ENCODE peak calls at places on chromosomes 12 and 14, in seven cellular contexts. K is NCI-H345, N is choroid plexus epithelial cell, R is spleen, M is AG04449, Z is esophagus muscularis mucosa, C is NCI-H524. A is an unnamed sample.

GRCh38 chr12:27779416-27779815 is 617 bp upstream of the KLHL42 start:
- DNase-seq in C (peak; percentile 26), M (no peak), Z (no peak), N (peak; percentile 9), R (peak; percentile 77), K (peak; percentile 25), A (no peak)

GRCh38 chr12:81369175-81369574 is 291.3 kb downstream of the ACSS3 start:
- DNase-seq in Z (no peak), C (no peak), M (no peak), K (no peak), R (no peak), N (no peak), A (no peak)

GRCh38 chr14:76462330-76462729 is 86.4 kb downstream of the ESRRB start:
- DNase-seq in C (no peak), M (no peak), K (no peak), N (no peak), Z (no peak), R (no peak), A (no peak)

GRCh38 chr12:55142896-55143870 is 17.0 kb downstream of the OR9K2 start:
- DNase-seq in M (no peak), K (peak; percentile 69), R (no peak), C (peak; percentile 40), Z (no peak), N (peak; percentile 62), A (peak; percentile 38)

GRCh38 chr12:109258607-109259544 is 50.2 kb downstream of the FOXN4 start:
- DNase-seq in M (no peak), K (no peak), R (no peak), N (no peak), Z (no peak), C (no peak), A (no peak)

GRCh38 chr14:59632381-59632780 is 55.8 kb upstream of the CCDC175 start:
- DNase-seq in N (peak; percentile 67), R (no peak), M (no peak), Z (no peak), C (no peak), K (peak; percentile 54), A (peak; percentile 6)

GRCh38 chr12:93011100-93011499 is 82.0 kb upstream of the EEA1 start:
- DNase-seq in M (no peak), Z (no peak), R (no peak), C (no peak), K (no peak), N (no peak), A (no peak)

GRCh38 chr14:30638926-30639325 is 16.8 kb downstream of the SCFD1 start:
- DNase-seq in M (no peak), Z (no peak), N (peak; percentile 59), R (no peak), C (no peak), K (no peak), A (no peak)

GRCh38 chr14:51335521-51335920 is 95.5 kb downstream of the TMX1 start:
- DNase-seq in C (no peak), Z (peak; percentile 92), K (no peak), N (no peak), R (no peak), M (no peak), A (no peak)

GRCh38 chr14:42110167-42110566 is 503.5 kb downstream of the LRFN5 start:
- DNase-seq in N (peak; percentile 62), K (no peak), C (peak; percentile 61), Z (no peak), R (no peak), M (peak; percentile 12), A (peak; percentile 71)

GRCh38 chr12:12724421-12725085 is 7.4 kb downstream of the CDKN1B start:
- DNase-seq in Z (no peak), R (peak; percentile 96), C (no peak), K (peak; percentile 45), M (no peak), N (peak; percentile 26), A (no peak)

GRCh38 chr12:84785951-84786350 is 126.6 kb downstream of the SLC6A15 start:
- DNase-seq in Z (no peak), R (no peak), K (no peak), N (no peak), C (no peak), M (peak; percentile 62), A (peak; percentile 7)

GRCh38 chr12:72077111-72077820 is 138.6 kb downstream of the TPH2 start:
- DNase-seq in R (no peak), N (no peak), M (no peak), C (no peak), Z (no peak), K (peak; percentile 70), A (no peak)

GRCh38 chr12:106213721-106214121 is 34.1 kb downstream of the CKAP4 start:
- DNase-seq in Z (no peak), M (no peak), K (no peak), R (no peak), C (no peak), N (peak; percentile 41), A (no peak)

GRCh38 chr14:41393512-41393911 is 213.2 kb upstream of the LRFN5 start:
- DNase-seq in M (no peak), R (no peak), K (no peak), Z (no peak), C (no peak), N (no peak), A (no peak)

GRCh38 chr12:75526655-75527511 is 15.5 kb upstream of the KRR1 start:
- DNase-seq in M (no peak), R (no peak), N (peak; percentile 81), K (peak; percentile 53), C (peak; percentile 90), Z (no peak), A (peak; percentile 84)

GRCh38 chr12:96048392-96048969 is 13.1 kb upstream of the LTA4H start:
- DNase-seq in C (no peak), Z (no peak), N (no peak), R (no peak), M (no peak), K (peak; percentile 4), A (no peak)

GRCh38 chr12:109458086-109458485 is 19.0 kb downstream of the KCTD10 start:
- DNase-seq in Z (no peak), R (no peak), N (peak; percentile 82), K (no peak), M (no peak), C (no peak), A (peak; percentile 84)

GRCh38 chr14:49250517-49250916 is 335.7 kb downstream of the RPS29 start:
- DNase-seq in K (no peak), N (no peak), C (no peak), M (no peak), R (no peak), Z (peak; percentile 64), A (no peak)

GRCh38 chr12:70660620-70661219 is 23.5 kb upstream of the PTPRB start:
- DNase-seq in Z (no peak), N (peak; percentile 86), C (no peak), K (no peak), R (no peak), M (peak; percentile 59), A (peak; percentile 77)

GRCh38 chr12:112967858-112968257 is 10.5 kb upstream of the OAS2 start:
- DNase-seq in K (no peak), R (no peak), M (no peak), N (no peak), C (no peak), Z (no peak), A (no peak)

GRCh38 chr14:73759183-73759713 is 45.1 kb upstream of the PNMA1 start:
- DNase-seq in N (peak; percentile 69), R (peak; percentile 94), Z (no peak), C (peak; percentile 40), M (no peak), K (peak; percentile 78), A (peak; percentile 50)

GRCh38 chr12:49041036-49041880 is 19.3 kb downstream of the KMT2D start:
- DNase-seq in C (no peak), R (no peak), N (no peak), Z (no peak), M (no peak), K (no peak), A (no peak)

GRCh38 chr14:101246894-101247853 is 314.1 kb upstream of the DIO3 start:
- DNase-seq in M (no peak), C (no peak), R (peak; percentile 69), Z (no peak), N (no peak), K (no peak), A (no peak)

GRCh38 chr14:72525087-72525909 is 368.6 kb downstream of the DPF3 start:
- DNase-seq in M (no peak), Z (no peak), C (no peak), N (no peak), R (no peak), K (no peak), A (no peak)

GRCh38 chr12:1760566-1761382 is 59.6 kb upstream of the LRTM2 start:
- DNase-seq in C (no peak), R (no peak), N (peak; percentile 60), K (no peak), Z (no peak), M (no peak), A (peak; percentile 65)

GRCh38 chr12:93862424-93862823 is 185.2 kb downstream of the CRADD start:
- DNase-seq in N (no peak), C (no peak), K (no peak), Z (peak; percentile 34), R (no peak), M (no peak), A (no peak)

GRCh38 chr12:57176846-57177245 is 29.4 kb upstream of the LRP1-AS start:
- DNase-seq in C (no peak), R (no peak), M (no peak), K (no peak), Z (no peak), N (peak; percentile 34), A (no peak)

GRCh38 chr14:79543966-79544365 is 667.3 kb downstream of the DIO2 start:
- DNase-seq in N (peak; percentile 91), Z (no peak), K (no peak), R (no peak), M (no peak), C (no peak), A (peak; percentile 66)

GRCh38 chr12:6981152-6982052 is 10.7 kb downstream of the EMG1 start:
- DNase-seq in K (no peak), Z (no peak), R (no peak), M (no peak), N (no peak), C (no peak), A (no peak)

GRCh38 chr14:52313903-52314481 is at the start of gene PTGER2:
- DNase-seq in R (peak; percentile 97), M (peak; percentile 42), K (peak; percentile 70), N (peak; percentile 97), C (peak; percentile 62), Z (peak; percentile 97), A (peak; percentile 97)

GRCh38 chr12:51622564-51622963 is 31.5 kb downstream of the SCN8A start:
- DNase-seq in N (peak; percentile 38), M (no peak), R (no peak), C (no peak), Z (no peak), K (no peak), A (peak; percentile 63)

GRCh38 chr14:68968051-68968450 is 11.1 kb downstream of the ACTN1 start:
- DNase-seq in R (peak; percentile 76), C (no peak), K (no peak), Z (no peak), M (no peak), N (no peak), A (no peak)

GRCh38 chr12:73935817-73936216 is 601.8 kb upstream of the ATXN7L3B start:
- DNase-seq in K (peak; percentile 49), N (peak; percentile 30), C (peak; percentile 7), M (no peak), R (no peak), Z (no peak), A (no peak)

GRCh38 chr14:52315355-52315718 is 1.2 kb downstream of the PTGER2 start:
- DNase-seq in Z (no peak), K (no peak), C (no peak), M (no peak), N (peak; percentile 28), R (no peak), A (peak; percentile 39)

GRCh38 chr14:94936411-94936892 is 166.5 kb upstream of the GSC start:
- DNase-seq in N (peak; percentile 24), Z (peak; percentile 94), K (peak; percentile 60), M (no peak), C (peak; percentile 99), R (peak; percentile 77), A (no peak)

A was measured in IMR-90.